ENCODE peak calls at places on chromosomes 11 and 22, in five cellular contexts. One of them, this sample, is unnamed.

GRCh38 chr11:16782226-16782919 is 43.9 kb downstream of the C11orf58 start:
- DNase-seq in tibial nerve: no peak
- DNase-seq in pancreas: no peak
- DNase-seq in GM10248: no peak
- DNase-seq in AG04450: no peak
- DNase-seq in this sample: no peak

GRCh38 chr22:29004647-29005371 is 56.8 kb downstream of the C22orf31 start:
- DNase-seq in tibial nerve: no peak
- DNase-seq in GM10248: no peak
- DNase-seq in pancreas: peak
- DNase-seq in AG04450: no peak
- DNase-seq in this sample: peak

GRCh38 chr11:64059339-64060176 is 23.8 kb downstream of the FLRT1 start:
- DNase-seq in tibial nerve: no peak
- DNase-seq in GM10248: no peak
- DNase-seq in AG04450: no peak
- DNase-seq in pancreas: no peak
- DNase-seq in this sample: no peak

GRCh38 chr22:43299736-43300135 is 43.4 kb downstream of the SCUBE1 start:
- DNase-seq in GM10248: no peak
- DNase-seq in tibial nerve: no peak
- DNase-seq in AG04450: no peak
- DNase-seq in pancreas: no peak
- DNase-seq in this sample: no peak

GRCh38 chr22:27801197-27801615 is 350 bp downstream of the MN1 start:
- DNase-seq in pancreas: peak
- DNase-seq in AG04450: no peak
- DNase-seq in GM10248: no peak
- DNase-seq in tibial nerve: no peak
- DNase-seq in this sample: peak

GRCh38 chr11:3169235-3169951 is 4.3 kb upstream of the OSBPL5 start:
- DNase-seq in pancreas: peak
- DNase-seq in tibial nerve: peak
- DNase-seq in GM10248: no peak
- DNase-seq in AG04450: no peak
- DNase-seq in this sample: peak

GRCh38 chr11:48129697-48130395 is 86.8 kb upstream of the OR4B1 start:
- DNase-seq in AG04450: no peak
- DNase-seq in GM10248: no peak
- DNase-seq in tibial nerve: no peak
- DNase-seq in pancreas: no peak
- DNase-seq in this sample: no peak

GRCh38 chr22:49522582-49523373 is 304.9 kb downstream of the BRD1 start:
- DNase-seq in AG04450: no peak
- DNase-seq in GM10248: no peak
- DNase-seq in pancreas: no peak
- DNase-seq in tibial nerve: no peak
- DNase-seq in this sample: no peak

GRCh38 chr11:29712616-29713015 is 304.2 kb downstream of the KCNA4 start:
- DNase-seq in pancreas: no peak
- DNase-seq in AG04450: no peak
- DNase-seq in GM10248: no peak
- DNase-seq in tibial nerve: no peak
- DNase-seq in this sample: no peak

GRCh38 chr11:132202621-132203020 is 832.2 kb downstream of the NTM start:
- DNase-seq in GM10248: no peak
- DNase-seq in tibial nerve: no peak
- DNase-seq in pancreas: no peak
- DNase-seq in AG04450: no peak
- DNase-seq in this sample: no peak

GRCh38 chr11:105573091-105573490 is 36.8 kb upstream of the GRIA4 start:
- DNase-seq in tibial nerve: no peak
- DNase-seq in AG04450: no peak
- DNase-seq in GM10248: no peak
- DNase-seq in pancreas: no peak
- DNase-seq in this sample: no peak
- TF ChIP-seq CTCF in tibial nerve: no peak
- TF ChIP-seq CTCF in AG04450: no peak
- TF ChIP-seq CTCF in GM10248: no peak
- TF ChIP-seq CTCF in pancreas: no peak
- TF ChIP-seq CTCF in this sample: no peak

DNA sequence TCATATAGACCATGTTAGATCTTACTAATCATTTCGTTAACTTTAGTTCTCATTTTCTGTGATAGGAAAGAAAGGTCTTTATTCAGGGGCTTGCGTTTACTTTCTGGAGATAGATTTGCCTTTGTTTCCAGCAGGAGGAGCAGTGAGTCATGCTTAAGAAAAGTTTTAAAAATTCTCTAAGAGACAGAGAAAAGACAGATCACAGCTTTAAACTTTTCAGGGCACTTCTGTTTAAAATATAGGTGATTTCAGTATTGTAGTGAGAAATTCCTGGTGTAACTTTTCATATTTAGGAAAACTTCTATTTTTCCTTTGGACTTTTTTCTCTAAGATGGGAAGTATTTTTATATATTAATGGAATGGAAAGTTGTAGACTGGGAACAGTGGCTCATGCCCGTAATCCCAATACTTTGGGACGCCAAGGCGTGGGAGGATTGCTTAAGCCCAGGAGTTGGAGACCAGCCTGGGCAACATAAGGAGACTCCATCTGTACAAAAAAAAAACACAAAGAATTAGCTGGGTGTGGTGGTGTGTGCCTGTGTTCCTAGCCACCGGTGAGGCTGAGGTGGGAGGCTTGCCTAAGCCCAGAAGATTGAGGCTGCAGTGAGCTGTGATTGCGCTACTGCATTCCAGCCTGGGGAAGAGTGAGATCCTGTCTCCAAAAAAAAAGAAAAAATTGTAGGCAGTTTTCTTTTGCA is 60.3 kb downstream of the ATXN10 start:
- DNase-seq in GM10248: no peak
- DNase-seq in AG04450: no peak
- DNase-seq in pancreas: no peak
- DNase-seq in tibial nerve: no peak
- DNase-seq in this sample: no peak
- TF ChIP-seq CTCF in GM10248: peak
- TF ChIP-seq CTCF in AG04450: peak
- TF ChIP-seq CTCF in pancreas: no peak
- TF ChIP-seq CTCF in tibial nerve: no peak
- TF ChIP-seq CTCF in this sample: peak

GRCh38 chr22:26669060-26669481 is 11.7 kb downstream of the MIAT start:
- DNase-seq in pancreas: peak
- DNase-seq in AG04450: no peak
- DNase-seq in GM10248: no peak
- DNase-seq in tibial nerve: no peak
- DNase-seq in this sample: no peak
- TF ChIP-seq CTCF in pancreas: peak
- TF ChIP-seq CTCF in AG04450: peak
- TF ChIP-seq CTCF in GM10248: no peak
- TF ChIP-seq CTCF in tibial nerve: no peak
- TF ChIP-seq CTCF in this sample: no peak

DNA sequence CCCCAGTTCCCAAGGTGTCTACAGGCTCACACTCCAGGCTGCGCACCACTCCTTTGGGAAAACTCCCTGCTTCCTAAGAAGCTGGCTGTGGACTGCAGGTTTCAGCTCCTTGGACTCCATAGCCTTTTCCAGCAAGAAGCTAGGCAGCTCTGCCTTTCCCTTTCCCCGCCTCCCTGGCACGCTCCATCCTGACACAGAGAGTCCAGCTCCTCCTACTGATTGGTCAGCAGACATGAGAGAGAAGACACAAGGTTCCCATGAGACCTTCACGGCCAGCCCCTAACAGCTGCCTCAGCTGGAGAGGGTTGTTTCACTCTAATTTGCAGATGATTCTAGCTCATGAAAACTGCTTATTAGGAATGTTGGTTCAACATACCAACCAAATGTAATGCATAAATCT is 27.6 kb downstream of the TENM4 start:
- DNase-seq in pancreas: peak
- DNase-seq in GM10248: no peak
- DNase-seq in tibial nerve: peak
- DNase-seq in AG04450: peak
- DNase-seq in this sample: peak
- TF ChIP-seq CTCF in pancreas: no peak
- TF ChIP-seq CTCF in GM10248: no peak
- TF ChIP-seq CTCF in tibial nerve: no peak
- TF ChIP-seq CTCF in AG04450: no peak
- TF ChIP-seq CTCF in this sample: no peak

GRCh38 chr11:17786824-17787525 is 52.4 kb downstream of the KCNC1 start:
- DNase-seq in pancreas: no peak
- DNase-seq in GM10248: no peak
- DNase-seq in AG04450: peak
- DNase-seq in tibial nerve: no peak
- DNase-seq in this sample: no peak
- TF ChIP-seq CTCF in pancreas: no peak
- TF ChIP-seq CTCF in GM10248: no peak
- TF ChIP-seq CTCF in AG04450: peak
- TF ChIP-seq CTCF in tibial nerve: no peak
- TF ChIP-seq CTCF in this sample: no peak

DNA sequence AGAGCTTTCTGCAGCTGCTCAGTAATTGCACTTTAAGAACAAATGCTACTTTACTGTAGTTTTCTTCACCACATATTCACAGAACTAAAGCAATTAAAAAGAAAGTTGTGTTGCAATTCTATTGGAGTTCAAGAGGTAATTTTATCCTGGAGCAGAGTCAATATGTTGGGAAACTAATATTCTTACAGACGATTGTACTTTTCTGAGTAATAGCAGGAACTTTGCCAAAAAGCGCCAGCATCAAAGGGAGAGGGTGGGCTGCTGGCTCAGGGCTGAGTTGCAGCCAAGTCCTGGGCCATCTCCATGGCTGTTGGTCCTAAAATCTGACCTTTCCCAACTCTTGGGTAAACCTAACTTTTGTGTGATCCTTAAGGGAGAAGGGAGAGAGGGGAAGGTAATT is 73.6 kb upstream of the MYO18B start:
- DNase-seq in AG04450: no peak
- DNase-seq in tibial nerve: peak
- DNase-seq in pancreas: no peak
- DNase-seq in GM10248: no peak
- DNase-seq in this sample: peak
- TF ChIP-seq CTCF in AG04450: no peak
- TF ChIP-seq CTCF in tibial nerve: no peak
- TF ChIP-seq CTCF in pancreas: no peak
- TF ChIP-seq CTCF in GM10248: no peak
- TF ChIP-seq CTCF in this sample: no peak